ENCODE peak calls at places on chromosomes 11 and 22, in six cellular contexts. W, F, J, P, R and T are unnamed samples.

GRCh38 chr22:50498322-50498861 is 9.1 kb downstream of the LMF2 start:
- DNase-seq in W (peak), F (peak), J (peak), P (no peak), R (peak), T (peak)

GRCh38 chr11:46948378-46949131 is 12.0 kb downstream of the CSTPP1 start:
- DNase-seq in W (no peak), F (no peak), J (peak), P (no peak), R (no peak), T (no peak)

GRCh38 chr11:86079421-86079820 is 10.5 kb upstream of the PICALM start:
- DNase-seq in W (no peak), F (no peak), J (no peak), P (no peak), R (no peak), T (no peak)

GRCh38 chr11:69654660-69655478 is 13.9 kb downstream of the CCND1 start:
- DNase-seq in W (no peak), F (no peak), J (no peak), P (no peak), R (no peak), T (no peak)

GRCh38 chr11:62552931-62553838 is 6.6 kb upstream of the AHNAK start:
- DNase-seq in W (peak), F (no peak), J (peak), P (no peak), R (no peak), T (no peak)

GRCh38 chr11:125001073-125001764 is 47.2 kb downstream of the CCDC15 start:
- DNase-seq in W (no peak), F (no peak), J (no peak), P (no peak), R (no peak), T (no peak)

GRCh38 chr11:13928566-13929251 is 33.8 kb upstream of the SPON1 start:
- DNase-seq in W (no peak), F (no peak), J (peak), P (no peak), R (peak), T (no peak)

GRCh38 chr11:59187587-59187986 is 15.7 kb downstream of the DTX4 start:
- DNase-seq in W (no peak), F (no peak), J (no peak), P (no peak), R (no peak), T (no peak)

GRCh38 chr11:110367571-110367970 is 62.2 kb upstream of the FDX1 start:
- DNase-seq in W (no peak), F (no peak), J (no peak), P (no peak), R (peak), T (no peak)

GRCh38 chr11:7694953-7695271 is 11.4 kb downstream of the OVCH2 start:
- DNase-seq in W (no peak), F (no peak), J (no peak), P (no peak), R (no peak), T (no peak)

GRCh38 chr11:77609234-77609633 is 19.5 kb downstream of the AQP11 start:
- DNase-seq in W (no peak), F (no peak), J (no peak), P (no peak), R (no peak), T (no peak)

GRCh38 chr11:1773711-1774550 is 10.2 kb upstream of the CTSD start:
- DNase-seq in W (peak), F (no peak), J (no peak), P (no peak), R (no peak), T (no peak)

GRCh38 chr11:62140302-62141110 is 16.7 kb downstream of the INCENP start:
- DNase-seq in W (peak), F (no peak), J (no peak), P (no peak), R (no peak), T (no peak)

GRCh38 chr11:3069425-3069824 is 12.2 kb upstream of the CARS1 start:
- DNase-seq in W (no peak), F (no peak), J (no peak), P (no peak), R (no peak), T (no peak)

GRCh38 chr11:98107736-98108135 is 913.0 kb upstream of the CNTN5 start:
- DNase-seq in W (no peak), F (no peak), J (no peak), P (no peak), R (no peak), T (no peak)

GRCh38 chr11:110479070-110479444 is 49.3 kb downstream of the FDX1 start:
- DNase-seq in W (no peak), F (no peak), J (no peak), P (no peak), R (peak), T (no peak)

GRCh38 chr11:10398525-10398924 is 56.5 kb upstream of the AMPD3 start:
- DNase-seq in W (no peak), F (no peak), J (no peak), P (no peak), R (no peak), T (no peak)

GRCh38 chr11:43989162-43989961 is 46.9 kb downstream of the C11orf96 start:
- DNase-seq in W (no peak), F (no peak), J (no peak), P (no peak), R (no peak), T (no peak)

GRCh38 chr22:18058770-18059169 is 19.0 kb upstream of the PEX26 start:
- DNase-seq in W (no peak), F (no peak), J (no peak), P (no peak), R (no peak), T (no peak)

GRCh38 chr11:61429346-61429690 is 457 bp downstream of the CPSF7 start:
- DNase-seq in W (peak), F (peak), J (peak), P (no peak), R (peak), T (no peak)

GRCh38 chr11:129323896-129324522 is 51.6 kb upstream of the BARX2 start:
- DNase-seq in W (no peak), F (no peak), J (no peak), P (no peak), R (no peak), T (no peak)

GRCh38 chr11:126731526-126731925 is 269.0 kb downstream of the KIRREL3 start:
- DNase-seq in W (no peak), F (no peak), J (no peak), P (no peak), R (no peak), T (no peak)

GRCh38 chr22:38881464-38881871 is 9.5 kb upstream of the CBX6 start:
- DNase-seq in W (no peak), F (no peak), J (peak), P (no peak), R (no peak), T (no peak)